ENCODE peak calls at places on chromosomes 5 and 9, in five cellular contexts. X, A, M, Q and K are unnamed samples.
A peak's percentile ranks its signal among the peaks of the same experiment; 100 is the strongest.

GRCh38 chr9:15349892-15350761 is 43.1 kb upstream of the TTC39B start:
- DNase-seq in X (no peak), A (no peak), M (no peak), Q (no peak), K (no peak)

GRCh38 chr9:78210841-78211301 is 25.0 kb upstream of the CEP78 start:
- DNase-seq in X (no peak), A (no peak), M (no peak), Q (peak; percentile 88), K (no peak)

GRCh38 chr9:18067553-18068120 is 406.3 kb upstream of the ADAMTSL1 start:
- DNase-seq in X (no peak), A (no peak), M (no peak), Q (no peak), K (no peak)

GRCh38 chr5:7941692-7942091 is 72.7 kb downstream of the MTRR start:
- DNase-seq in X (no peak), A (no peak), M (no peak), Q (no peak), K (no peak)

GRCh38 chr9:6600426-6600825 is 45.1 kb downstream of the GLDC start:
- DNase-seq in X (no peak), A (no peak), M (no peak), Q (no peak), K (no peak)

GRCh38 chr5:137091473-137091872 is 407.7 kb downstream of the SPOCK1 start:
- DNase-seq in X (no peak), A (no peak), M (no peak), Q (no peak), K (no peak)

GRCh38 chr9:77981907-77982306 is 49.7 kb downstream of the GNAQ start:
- DNase-seq in X (no peak), A (no peak), M (no peak), Q (no peak), K (no peak)

GRCh38 chr9:120920495-120921178 is 6.0 kb downstream of the TRAF1 start:
- DNase-seq in X (no peak), A (no peak), M (no peak), Q (peak; percentile 68), K (no peak)

GRCh38 chr5:158223054-158223453 is 364.1 kb upstream of the CLINT1 start:
- DNase-seq in X (no peak), A (no peak), M (no peak), Q (no peak), K (no peak)

GRCh38 chr5:37840036-37840909 is at the start of gene GDNF:
- DNase-seq in X (no peak), A (no peak), M (no peak), Q (peak; percentile 28), K (no peak)

GRCh38 chr9:115341401-115341800 is 223.4 kb upstream of the TNC start:
- DNase-seq in X (no peak), A (no peak), M (no peak), Q (no peak), K (no peak)

GRCh38 chr5:108642170-108642906 is 105.4 kb upstream of the FER start:
- DNase-seq in X (peak; percentile 65), A (peak; percentile 23), M (peak; percentile 9), Q (peak; percentile 90), K (no peak)

GRCh38 chr5:61256474-61256873 is 75.6 kb upstream of the ZSWIM6 start:
- DNase-seq in X (no peak), A (no peak), M (no peak), Q (no peak), K (no peak)

GRCh38 chr9:99269429-99269828 is 47.3 kb downstream of the SEC61B start:
- DNase-seq in X (no peak), A (no peak), M (no peak), Q (no peak), K (no peak)

GRCh38 chr5:116990010-116990409 is 415.4 kb upstream of the SEMA6A start:
- DNase-seq in X (no peak), A (no peak), M (no peak), Q (peak; percentile 11), K (no peak)